ENCODE peak calls at places on chromosomes 2 and 18, in seven cellular contexts. A is PC-3, H is HCT116, N is GM23338, U is neural progenitor cell, G is SK-N-SH, Q is MM.1S. K is an unnamed sample.
A peak's percentile ranks its signal among the peaks of the same experiment; 100 is the strongest.

GRCh38 chr18:68519341-68519740 is 195.6 kb downstream of the TMX3 start:
- DNase-seq in A (no peak), H (no peak), N (no peak), U (no peak), G (no peak), Q (no peak), K (no peak)

GRCh38 chr2:1818404-1818803 is 74.1 kb upstream of the PXDN start:
- DNase-seq in A (peak; percentile 72), H (no peak), N (no peak), U (no peak), G (no peak), Q (no peak), K (no peak)

GRCh38 chr2:203713381-203713780 is 6.9 kb downstream of the CD28 start:
- DNase-seq in A (no peak), H (no peak), N (no peak), U (peak; percentile 33), G (no peak), Q (no peak), K (no peak)

GRCh38 chr2:152465541-152465940 is 130.6 kb downstream of the FMNL2 start:
- DNase-seq in A (no peak), H (no peak), N (no peak), U (no peak), G (no peak), Q (no peak), K (no peak)

GRCh38 chr2:109647636-109648035 is 33.5 kb downstream of the SOWAHC start:
- DNase-seq in A (no peak), H (no peak), N (no peak), U (no peak), G (no peak), Q (no peak), K (no peak)

GRCh38 chr2:1771626-1772280 is 27.4 kb upstream of the PXDN start:
- DNase-seq in A (no peak), H (no peak), N (no peak), U (no peak), G (no peak), Q (no peak), K (no peak)

GRCh38 chr2:85540131-85540587 is 1.2 kb downstream of the MAT2A start:
- DNase-seq in A (no peak), H (no peak), N (no peak), U (no peak), G (no peak), Q (no peak), K (no peak)

GRCh38 chr2:45024600-45025291 is 15.5 kb upstream of the SIX2 start:
- DNase-seq in A (peak; percentile 99), H (peak; percentile 27), N (peak; percentile 41), U (no peak), G (no peak), Q (peak; percentile 8), K (peak; percentile 47)

GRCh38 chr2:103809946-103810345 is 1044.0 kb upstream of the POU3F3 start:
- DNase-seq in A (no peak), H (no peak), N (peak; percentile 30), U (peak; percentile 15), G (no peak), Q (no peak), K (no peak)

GRCh38 chr2:154259030-154259429 is 387.3 kb downstream of the GALNT13 start:
- DNase-seq in A (no peak), H (no peak), N (no peak), U (no peak), G (no peak), Q (no peak), K (no peak)

GRCh38 chr2:154261473-154262027 is 389.8 kb downstream of the GALNT13 start:
- DNase-seq in A (peak; percentile 51), H (no peak), N (no peak), U (no peak), G (no peak), Q (no peak), K (no peak)

GRCh38 chr2:154263206-154263605 is 391.5 kb downstream of the GALNT13 start:
- DNase-seq in A (no peak), H (no peak), N (no peak), U (no peak), G (no peak), Q (no peak), K (no peak)

GRCh38 chr2:154264024-154264423 is 392.3 kb downstream of the GALNT13 start:
- DNase-seq in A (peak; percentile 83), H (peak; percentile 1), N (no peak), U (no peak), G (no peak), Q (no peak), K (no peak)
- TF ChIP-seq EZH2phosphoT487 in A (no peak), H (no peak), N (no peak), U (no peak), G (no peak), Q (no peak), K (no peak)

GRCh38 chr18:26547302-26548143 is 830 bp downstream of the KCTD1 start:
- DNase-seq in A (no peak), H (no peak), N (peak; percentile 92), U (peak; percentile 92), G (peak; percentile 90), Q (no peak), K (peak; percentile 55)

GRCh38 chr18:26551217-26551708 is 2.9 kb upstream of the KCTD1 start:
- DNase-seq in A (no peak), H (no peak), N (no peak), U (no peak), G (no peak), Q (no peak), K (no peak)

GRCh38 chr18:26549103-26549485 is 741 bp upstream of the KCTD1 start:
- DNase-seq in A (peak; percentile 46), H (no peak), N (peak; percentile 63), U (no peak), G (peak; percentile 69), Q (peak; percentile 26), K (peak; percentile 29)

GRCh38 chr18:26548144-26549102 is at the start of gene KCTD1:
- DNase-seq in A (peak; percentile 80), H (peak; percentile 56), N (peak; percentile 95), U (peak; percentile 93), G (peak; percentile 94), Q (peak; percentile 91), K (peak; percentile 89)

DNA sequence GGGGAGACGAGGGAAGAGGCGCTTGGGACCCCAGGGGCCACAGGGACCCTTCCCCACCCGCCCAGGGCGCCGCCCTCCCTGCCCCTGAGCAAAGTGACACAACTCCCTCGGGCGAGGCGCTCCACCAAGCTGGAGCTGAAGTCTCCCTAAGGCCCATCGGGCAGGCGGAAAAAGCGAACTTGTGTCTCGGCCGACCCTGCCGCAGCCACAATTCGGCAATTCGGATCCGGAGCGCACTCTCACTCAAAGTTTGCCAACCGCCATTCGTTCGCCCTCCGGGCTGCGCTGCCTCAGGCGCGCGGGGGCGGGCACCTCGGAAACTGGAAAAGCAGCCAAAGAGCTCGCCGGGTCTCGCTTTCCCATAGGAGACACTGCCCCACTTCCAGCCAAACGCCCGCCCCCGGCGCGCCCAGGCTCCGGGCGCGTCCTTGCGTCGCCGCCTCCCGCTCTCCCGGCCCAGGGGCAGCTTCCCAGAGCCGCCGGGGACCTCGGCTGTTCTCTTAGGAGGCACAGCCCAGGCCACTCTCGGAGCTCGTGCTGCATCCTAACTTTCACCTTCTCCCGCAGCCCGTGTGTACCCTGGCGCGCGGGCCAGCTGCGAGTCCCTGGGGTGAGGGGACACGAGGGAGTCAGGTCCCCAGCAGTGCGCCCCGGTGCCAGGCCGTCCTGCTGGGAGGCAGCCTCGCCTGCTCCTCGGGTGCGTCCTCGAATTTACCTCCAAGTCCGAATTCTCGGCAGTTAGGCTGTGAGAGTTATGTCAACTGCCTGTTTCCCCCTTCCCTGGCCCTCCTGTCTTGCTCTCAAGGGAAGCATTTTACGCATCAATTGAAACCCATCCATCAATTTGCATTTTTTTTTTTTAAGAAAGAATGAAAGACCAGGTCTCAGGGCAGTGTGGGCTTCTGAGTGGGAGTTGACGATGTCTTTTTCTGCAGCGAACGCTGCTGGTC is 1.4 kb upstream of the KCTD1 start:
- DNase-seq in A (peak; percentile 81), H (peak; percentile 53), N (peak; percentile 71), U (peak; percentile 75), G (peak; percentile 82), Q (peak; percentile 42), K (peak; percentile 34)
- H3K4me1 ChIP-seq in A (peaks cover 34% of the 10 kb centered on the region), H (peaks cover 8% of the 10 kb centered on the region), N (peaks cover 27% of the 10 kb centered on the region), U (peaks cover 50% of the 10 kb centered on the region), G (peaks cover 28% of the 10 kb centered on the region), Q (peaks cover 4% of the 10 kb centered on the region), K (peaks cover 35% of the 10 kb centered on the region)

DNA sequence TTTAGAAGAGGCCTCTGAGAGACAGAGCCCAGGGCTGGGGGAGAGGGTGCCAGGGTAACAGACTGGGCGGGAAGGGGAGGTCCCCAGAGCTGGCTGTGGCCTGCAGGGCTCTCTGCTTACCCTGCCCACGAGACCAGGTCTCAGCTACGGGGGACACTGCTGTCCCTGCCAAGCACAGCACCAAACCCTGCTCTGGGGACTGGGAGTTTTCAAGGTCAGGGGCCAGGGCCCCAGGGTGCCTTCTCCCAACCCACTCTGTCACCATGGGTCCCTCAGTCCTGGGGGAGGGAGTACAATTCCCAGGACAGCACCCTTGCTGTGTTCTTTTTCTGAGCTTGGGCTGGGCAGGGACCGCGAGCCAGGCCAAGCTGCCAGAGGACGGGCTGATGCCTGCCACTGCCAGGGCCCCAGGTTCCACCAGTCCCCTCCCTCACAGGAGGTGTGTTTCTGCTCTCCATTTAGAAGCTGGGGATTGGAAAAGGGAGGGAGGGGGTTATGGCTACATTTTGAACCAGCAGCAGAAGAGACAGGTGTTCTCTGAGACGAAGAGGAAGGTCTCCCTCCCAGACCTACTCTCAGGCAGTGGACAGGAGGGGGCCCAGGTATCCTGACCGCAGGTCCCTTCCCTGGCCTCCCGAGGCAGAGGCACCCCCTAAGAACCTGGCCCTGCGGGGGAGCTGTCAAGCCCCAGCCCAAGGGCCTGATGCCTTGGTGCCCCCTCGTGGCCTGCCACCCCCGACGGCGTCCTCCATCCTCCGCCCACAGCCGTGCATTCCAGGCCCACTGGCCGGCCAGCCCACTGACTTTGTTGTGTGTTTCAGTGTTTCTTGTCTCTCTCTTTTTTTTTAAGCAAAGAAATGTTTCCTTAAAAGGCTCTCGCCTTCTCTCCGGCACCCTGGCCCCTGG is 80.4 kb downstream of the TNS1 start:
- DNase-seq in A (no peak), H (no peak), N (no peak), U (peak; percentile 45), G (peak; percentile 73), Q (no peak), K (no peak)
- TF ChIP-seq CTCF in A (no peak), H (no peak), N (peak; percentile 10), U (peak; percentile 24), G (peak; percentile 41), Q (no peak), K (no peak)

DNA sequence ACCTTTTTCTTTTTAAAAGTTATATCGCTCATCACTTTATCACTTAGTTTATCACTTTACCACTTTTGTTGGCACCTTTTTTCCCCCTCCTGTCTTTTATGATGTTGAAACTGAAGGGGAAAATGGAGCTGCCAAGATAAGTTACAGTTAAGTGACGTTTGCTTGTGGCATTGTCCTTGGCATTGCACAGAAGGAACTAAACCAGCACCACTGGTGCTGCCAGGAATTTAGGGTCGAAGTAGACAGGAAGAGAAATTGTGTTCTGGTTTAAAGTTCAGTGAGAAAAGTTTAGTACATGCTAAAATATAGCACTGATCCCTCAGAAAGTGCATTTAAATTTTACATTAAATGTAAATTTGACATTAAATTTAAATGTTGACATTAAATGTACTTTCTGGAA is 49.9 kb downstream of the MYO1B start:
- DNase-seq in A (no peak), H (no peak), N (no peak), U (no peak), G (no peak), Q (no peak), K (no peak)
- TF ChIP-seq EZH2phosphoT487 in A (no peak), H (no peak), N (no peak), U (no peak), G (no peak), Q (no peak), K (no peak)